ENCODE peak calls at places on chromosomes 5 and 9, in six cellular contexts. J is GM23338; R is right cardiac atrium; U is effector memory CD4-positive, alpha-beta T cell; I is heart left ventricle; V is A549. E is an unnamed sample.
A peak's percentile ranks its signal among the peaks of the same experiment; 100 is the strongest.

GRCh38 chr9:98605116-98605515 is 103.6 kb downstream of the GABBR2 start:
- DNase-seq in J (no peak), R (no peak), U (no peak), I (no peak), V (no peak), E (no peak)

GRCh38 chr9:36609306-36609705 is 36.6 kb downstream of the MELK start:
- DNase-seq in J (no peak), R (no peak), U (no peak), I (no peak), V (no peak), E (no peak)

GRCh38 chr5:111618644-111619271 is 106.4 kb upstream of the STARD4 start:
- DNase-seq in J (no peak), R (no peak), U (no peak), I (no peak), V (peak; percentile 11), E (no peak)

GRCh38 chr5:65480306-65480865 is 1.3 kb downstream of the ADAMTS6 start:
- DNase-seq in J (peak; percentile 39), R (peak; percentile 79), U (no peak), I (peak; percentile 81), V (peak; percentile 30), E (peak; percentile 39)

GRCh38 chr5:114448496-114448895 is 86.6 kb downstream of the KCNN2 start:
- DNase-seq in J (peak; percentile 31), R (no peak), U (no peak), I (no peak), V (no peak), E (no peak)

GRCh38 chr9:69667306-69667705 is 4.9 kb downstream of the APBA1 start:
- DNase-seq in J (peak; percentile 63), R (no peak), U (no peak), I (no peak), V (no peak), E (no peak)

GRCh38 chr9:123119566-123119965 is 86.1 kb downstream of the GPR21 start:
- DNase-seq in J (no peak), R (no peak), U (no peak), I (peak; percentile 34), V (no peak), E (no peak)

GRCh38 chr9:94210616-94211603 is 48.2 kb upstream of the ZNF169 start:
- DNase-seq in J (no peak), R (no peak), U (no peak), I (no peak), V (no peak), E (no peak)

GRCh38 chr9:85262333-85262732 is 479.4 kb downstream of the AGTPBP1 start:
- DNase-seq in J (no peak), R (no peak), U (no peak), I (no peak), V (no peak), E (no peak)

GRCh38 chr5:172299916-172300439 is 16.4 kb upstream of the UBTD2 start:
- DNase-seq in J (no peak), R (no peak), U (no peak), I (no peak), V (no peak), E (no peak)

GRCh38 chr5:30505014-30505886 is 688.2 kb upstream of the CDH6 start:
- DNase-seq in J (no peak), R (no peak), U (no peak), I (no peak), V (peak; percentile 8), E (no peak)

GRCh38 chr5:89277791-89278190 is 394.8 kb upstream of the MEF2C start:
- DNase-seq in J (no peak), R (no peak), U (no peak), I (no peak), V (no peak), E (no peak)

GRCh38 chr5:6700074-6700685 is 13.1 kb upstream of the TENT4A start:
- DNase-seq in J (no peak), R (no peak), U (no peak), I (no peak), V (no peak), E (no peak)

GRCh38 chr5:1167728-1168709 is 33.4 kb upstream of the SLC6A19 start:
- DNase-seq in J (peak; percentile 84), R (peak; percentile 70), U (peak; percentile 55), I (peak; percentile 64), V (peak; percentile 75), E (peak; percentile 74)

GRCh38 chr5:91076138-91076537 is 307.0 kb downstream of the ARRDC3 start:
- DNase-seq in J (no peak), R (no peak), U (no peak), I (no peak), V (no peak), E (no peak)

GRCh38 chr9:37916471-37917314 is 12.8 kb upstream of the SLC25A51 start:
- DNase-seq in J (no peak), R (no peak), U (no peak), I (no peak), V (no peak), E (no peak)

GRCh38 chr5:10653033-10653432 is 89.2 kb downstream of the ANKRD33B start:
- DNase-seq in J (no peak), R (peak; percentile 81), U (no peak), I (peak; percentile 65), V (no peak), E (no peak)

GRCh38 chr9:108049026-108049591 is 559.5 kb upstream of the KLF4 start:
- DNase-seq in J (no peak), R (no peak), U (no peak), I (no peak), V (peak; percentile 47), E (no peak)

GRCh38 chr5:59682542-59682941 is 211.0 kb downstream of the PDE4D start:
- DNase-seq in J (no peak), R (no peak), U (no peak), I (no peak), V (no peak), E (no peak)

GRCh38 chr5:6713274-6714181 is at the start of gene TENT4A:
- DNase-seq in J (no peak), R (peak; percentile 61), U (peak; percentile 30), I (peak; percentile 50), V (peak; percentile 6), E (peak; percentile 26)

GRCh38 chr5:9245071-9245470 is 300.8 kb downstream of the SEMA5A start:
- DNase-seq in J (no peak), R (no peak), U (no peak), I (no peak), V (no peak), E (no peak)

GRCh38 chr5:458547-459353 is 15.8 kb downstream of the EXOC3 start:
- DNase-seq in J (no peak), R (no peak), U (no peak), I (peak; percentile 11), V (no peak), E (no peak)

GRCh38 chr5:96706433-96707111 is 44.4 kb downstream of the CAST start:
- DNase-seq in J (no peak), R (no peak), U (no peak), I (no peak), V (no peak), E (no peak)

GRCh38 chr5:158133369-158133768 is 274.4 kb upstream of the CLINT1 start:
- DNase-seq in J (no peak), R (no peak), U (no peak), I (no peak), V (no peak), E (no peak)

GRCh38 chr9:4137755-4138154 is 162.1 kb downstream of the GLIS3 start:
- DNase-seq in J (no peak), R (no peak), U (no peak), I (no peak), V (peak; percentile 77), E (no peak)
- H3K4me1 ChIP-seq in J (no peaks in the 10 kb centered on the region), R (no peaks in the 10 kb centered on the region), U (no peaks in the 10 kb centered on the region), I (peaks cover 6% of the 10 kb centered on the region), V (peaks cover 76% of the 10 kb centered on the region), E (no peaks in the 10 kb centered on the region)

DNA sequence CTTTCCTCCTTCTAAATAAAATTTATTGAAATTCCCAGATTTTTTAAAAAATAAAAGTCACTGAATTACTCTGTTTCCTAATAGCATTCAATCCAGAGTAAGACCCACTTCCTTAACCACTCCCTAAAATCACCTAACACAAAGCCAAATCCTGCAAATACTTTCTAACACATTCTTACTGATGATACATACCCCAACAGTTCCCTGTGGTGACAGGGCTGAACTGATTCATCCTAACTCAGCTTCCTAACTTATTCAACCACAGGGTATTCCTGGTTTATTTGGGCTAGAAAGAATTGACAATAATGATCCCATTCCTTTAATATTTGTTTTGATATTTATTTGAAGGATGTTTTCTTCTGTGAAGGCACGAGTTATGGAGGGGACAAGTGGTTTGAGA is 40.7 kb upstream of the ZNF300 start:
- DNase-seq in J (no peak), R (no peak), U (no peak), I (no peak), V (no peak), E (no peak)
- H3K4me3 ChIP-seq in J (no peak overlapping the region), R (peak overlapping the region; percentile 90), U (no peak overlapping the region), I (no peak overlapping the region), V (no peak overlapping the region), E (no peak overlapping the region)

GRCh38 chr5:162996052-162996451 is 441.3 kb upstream of the CCNG1 start:
- DNase-seq in J (no peak), R (no peak), U (no peak), I (no peak), V (no peak), E (no peak)

GRCh38 chr5:162990856-162991497 is 446.4 kb upstream of the CCNG1 start:
- DNase-seq in J (no peak), R (no peak), U (no peak), I (no peak), V (no peak), E (no peak)

GRCh38 chr5:162995568-162995967 is 441.8 kb upstream of the CCNG1 start:
- DNase-seq in J (no peak), R (no peak), U (no peak), I (no peak), V (no peak), E (no peak)

GRCh38 chr5:162990063-162990462 is 447.3 kb upstream of the CCNG1 start:
- DNase-seq in J (no peak), R (no peak), U (no peak), I (no peak), V (no peak), E (no peak)
- H3K4me1 ChIP-seq in J (no peaks in the 10 kb centered on the region), R (no peaks in the 10 kb centered on the region), U (no peaks in the 10 kb centered on the region), I (no peaks in the 10 kb centered on the region), V (no peaks in the 10 kb centered on the region), E (no peaks in the 10 kb centered on the region)

GRCh38 chr9:14096182-14096922 is 217.6 kb downstream of the NFIB start:
- DNase-seq in J (peak; percentile 53), R (peak; percentile 22), U (no peak), I (peak; percentile 45), V (peak; percentile 82), E (no peak)
- H3K4me3 ChIP-seq in J (no peak overlapping the region), R (peak overlapping the region; percentile 55), U (no peak overlapping the region), I (peak overlapping the region; percentile 9), V (peak overlapping the region; percentile 32), E (no peak overlapping the region)